ENCODE peak calls at places on chromosomes 12 and 14, in seven cellular contexts. R is PC-9, S is AG10803, Y is heart right ventricle, Q is IMR-90, P is breast epithelium, W is MM.1S. M is an unnamed sample.

GRCh38 chr14:21087294-21088091 is 11.0 kb downstream of the ZNF219 start:
- DNase-seq in W (peak; percentile 39), P (no peak), Q (peak; percentile 98), R (no peak), S (peak; percentile 94), Y (no peak), M (no peak)

GRCh38 chr12:47249719-47250506 is 170.2 kb upstream of the AMIGO2 start:
- DNase-seq in R (no peak), S (no peak), W (no peak), P (no peak), Q (no peak), Y (no peak), M (no peak)

GRCh38 chr12:132251741-132252490 is 77.5 kb downstream of the GALNT9 start:
- DNase-seq in S (no peak), P (no peak), W (no peak), Y (no peak), R (no peak), Q (no peak), M (no peak)

GRCh38 chr12:68267892-68268396 is 14.5 kb upstream of the IL22 start:
- DNase-seq in Y (no peak), Q (peak; percentile 88), S (peak; percentile 96), W (no peak), P (no peak), R (peak; percentile 56), M (no peak)

GRCh38 chr12:44804068-44804467 is 72.0 kb downstream of the NELL2 start:
- DNase-seq in W (no peak), Q (no peak), S (no peak), R (no peak), Y (no peak), P (no peak), M (no peak)

GRCh38 chr14:105315211-105315721 is 718 bp downstream of the PACS2 start:
- DNase-seq in P (no peak), Y (no peak), Q (no peak), W (peak; percentile 42), S (peak; percentile 23), R (peak; percentile 58), M (no peak)

GRCh38 chr12:3200779-3201738 is 123.9 kb downstream of the TSPAN9 start:
- DNase-seq in S (no peak), Q (no peak), Y (no peak), P (no peak), R (no peak), W (no peak), M (no peak)

GRCh38 chr12:131682511-131682895 is 28.4 kb upstream of the SFSWAP start:
- DNase-seq in Q (no peak), R (no peak), P (no peak), Y (no peak), S (no peak), W (no peak), M (no peak)

GRCh38 chr12:93911436-93911835 is 234.3 kb downstream of the CRADD start:
- DNase-seq in S (peak; percentile 47), W (no peak), R (no peak), P (no peak), Y (no peak), Q (peak; percentile 47), M (no peak)

GRCh38 chr12:7638764-7639570 is 26.7 kb downstream of the APOBEC1 start:
- DNase-seq in Y (peak; percentile 23), R (peak; percentile 66), Q (peak; percentile 76), P (peak; percentile 75), W (peak; percentile 89), S (peak; percentile 77), M (peak; percentile 41)

GRCh38 chr12:99984271-99985128 is at the start of gene ANKS1B:
- DNase-seq in P (peak; percentile 61), S (peak; percentile 20), R (no peak), W (peak; percentile 48), Q (peak; percentile 13), Y (peak; percentile 45), M (no peak)

GRCh38 chr12:51011960-51012359 is 14.2 kb downstream of the SLC11A2 start:
- DNase-seq in P (no peak), Y (no peak), Q (no peak), W (no peak), S (no peak), R (no peak), M (no peak)

GRCh38 chr12:49673446-49674317 is 33.5 kb downstream of the FMNL3 start:
- DNase-seq in R (no peak), W (no peak), Q (peak; percentile 94), S (peak; percentile 96), P (peak; percentile 81), Y (peak; percentile 91), M (no peak)

GRCh38 chr12:52205584-52206308 is 13.9 kb upstream of the KRT80 start:
- DNase-seq in R (no peak), S (no peak), Q (no peak), P (peak; percentile 14), Y (no peak), W (no peak), M (no peak)

GRCh38 chr12:92928431-92928961 is 599 bp downstream of the EEA1 start:
- DNase-seq in W (no peak), S (peak; percentile 19), R (no peak), Q (no peak), P (peak; percentile 52), Y (peak; percentile 51), M (no peak)

GRCh38 chr12:11508699-11509098 is 113.3 kb upstream of the PRB2 start:
- DNase-seq in R (peak; percentile 77), Q (peak; percentile 45), S (peak; percentile 28), P (no peak), W (no peak), Y (no peak), M (no peak)

GRCh38 chr14:65832431-65833253 is 420.1 kb downstream of the FUT8 start:
- DNase-seq in P (no peak), S (peak; percentile 32), R (no peak), W (no peak), Y (no peak), Q (peak; percentile 5), M (no peak)

GRCh38 chr14:77086017-77086727 is 11.9 kb upstream of the CIPC start:
- DNase-seq in W (peak; percentile 65), Y (no peak), P (no peak), S (peak; percentile 60), Q (peak; percentile 54), R (peak; percentile 86), M (peak; percentile 38)

GRCh38 chr12:6827437-6827894 is 741 bp upstream of the P3H3 start:
- DNase-seq in P (peak; percentile 76), S (peak; percentile 71), W (no peak), Q (peak; percentile 79), R (no peak), Y (peak; percentile 86), M (no peak)

GRCh38 chr12:95460105-95460504 is 13.8 kb upstream of the METAP2 start:
- DNase-seq in S (no peak), R (no peak), P (no peak), W (no peak), Y (no peak), Q (no peak), M (no peak)

GRCh38 chr14:104318558-104319488 is 180.4 kb downstream of the KIF26A start:
- DNase-seq in Y (peak; percentile 61), Q (no peak), S (no peak), P (peak; percentile 44), R (no peak), W (no peak), M (no peak)

GRCh38 chr12:8846305-8846704 is 23.9 kb downstream of the A2ML1 start:
- DNase-seq in R (no peak), Q (no peak), P (no peak), Y (no peak), W (no peak), S (no peak), M (no peak)

DNA sequence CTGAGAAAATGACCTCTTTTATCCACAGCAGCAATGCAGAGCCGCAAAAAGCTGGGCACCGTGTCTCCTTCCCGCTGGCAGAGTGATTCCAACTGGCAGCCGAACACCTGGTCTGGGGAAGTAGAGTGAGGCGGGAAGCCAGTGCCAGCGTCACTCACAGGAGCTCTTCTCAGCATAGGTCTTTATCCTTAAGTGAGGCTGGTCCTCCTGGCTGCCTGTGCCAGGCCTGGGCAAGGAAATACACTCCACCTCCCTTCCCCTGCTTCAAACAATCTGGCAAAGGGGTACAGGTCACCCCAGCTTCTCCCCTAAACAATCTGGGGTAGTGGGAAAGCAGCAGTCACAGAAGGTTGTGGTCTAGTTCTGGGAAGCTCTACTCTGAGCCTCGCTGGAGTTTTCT is 4.8 kb downstream of the ARHGAP9 start:
- DNase-seq in Y (no peak), R (no peak), W (no peak), P (no peak), S (no peak), Q (no peak), M (no peak)
- H3K4me3 ChIP-seq in Y (no peak overlapping the region), R (no peak overlapping the region), W (no peak overlapping the region), P (peak overlapping the region; percentile 66), S (no peak overlapping the region), Q (no peak overlapping the region), M (no peak overlapping the region)

DNA sequence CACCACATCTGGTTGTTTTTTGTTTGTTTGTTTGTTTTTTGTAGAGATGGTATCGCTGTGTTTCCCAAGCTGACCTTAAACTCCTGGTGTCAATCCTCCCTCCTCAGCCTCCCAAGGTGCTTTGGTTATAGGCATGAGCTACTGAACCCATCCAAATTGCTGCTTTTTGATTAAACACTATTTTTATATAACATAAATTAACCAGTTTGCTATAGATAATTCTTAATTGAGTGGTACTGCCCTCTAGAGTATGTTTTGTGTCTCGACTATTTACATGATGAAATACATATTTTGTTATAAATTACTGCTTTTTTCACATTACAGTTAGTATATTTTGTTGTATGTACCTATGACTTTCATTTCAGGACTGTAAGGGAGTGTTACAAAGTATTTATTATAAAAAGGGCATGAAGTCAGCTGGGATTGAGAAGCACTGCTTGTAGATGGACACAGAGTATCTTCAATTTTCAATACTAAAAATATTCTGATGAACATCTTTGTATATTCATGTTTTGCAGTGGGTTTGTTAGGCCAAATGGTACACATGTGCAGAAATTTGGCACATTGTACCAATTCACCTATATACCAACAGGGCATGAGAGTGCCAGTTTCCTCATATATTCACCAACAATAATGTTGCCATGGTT is 14.9 kb upstream of the SCAF11 start:
- DNase-seq in Q (peak; percentile 34), R (no peak), S (peak; percentile 23), P (no peak), W (no peak), Y (no peak), M (no peak)
- TF ChIP-seq CTCF in Q (peak; percentile 54), R (peak; percentile 73), S (peak; percentile 56), P (no peak), W (peak; percentile 40), Y (peak; percentile 47), M (no peak)

DNA sequence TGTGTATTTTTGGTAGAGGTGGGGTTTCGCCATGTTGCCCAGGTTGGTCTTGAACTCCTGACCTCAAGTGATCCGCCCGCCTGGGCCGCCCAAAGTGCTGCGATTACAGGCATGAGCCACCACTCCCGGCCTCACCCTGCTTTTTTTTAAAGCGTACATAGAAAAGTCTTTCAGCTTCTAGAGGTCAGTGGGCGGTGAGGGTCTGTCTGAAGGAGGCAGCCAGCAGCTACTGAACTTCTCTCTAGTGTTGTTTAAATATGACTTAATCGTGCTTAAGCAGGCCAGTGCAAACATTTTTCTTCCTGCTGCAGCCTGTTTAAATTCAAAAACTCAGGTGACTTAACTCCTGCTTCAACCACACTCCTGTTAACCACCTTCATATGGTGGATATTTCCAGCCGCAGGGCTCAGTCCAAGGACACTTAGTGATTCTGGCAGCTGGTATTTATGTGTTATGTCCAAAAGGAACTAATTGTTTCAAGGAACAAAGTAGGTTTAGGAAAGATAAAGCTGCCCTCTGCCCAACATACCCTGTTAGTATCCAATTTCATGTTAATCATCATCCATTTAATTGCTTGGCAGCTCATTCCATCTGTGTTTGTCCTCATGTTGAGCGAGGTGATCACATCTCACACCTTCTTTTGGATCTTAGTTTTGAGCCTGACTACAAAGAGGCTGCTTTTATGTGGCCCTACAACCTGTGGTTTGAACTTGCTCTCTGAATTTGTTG is 2.0 kb downstream of the PRKAB1 start:
- DNase-seq in S (no peak), R (peak; percentile 72), Y (no peak), W (no peak), Q (no peak), P (no peak), M (no peak)
- H3K4me3 ChIP-seq in S (no peak overlapping the region), R (no peak overlapping the region), Y (no peak overlapping the region), W (no peak overlapping the region), Q (no peak overlapping the region), P (peak overlapping the region; percentile 39), M (peak overlapping the region; percentile 54)

GRCh38 chr14:100239840-100240724 is 1.1 kb downstream of the YY1 start:
- DNase-seq in P (peak; percentile 79), Y (peak; percentile 88), Q (peak; percentile 95), S (peak; percentile 97), R (peak; percentile 68), W (peak; percentile 60), M (peak; percentile 37)
- TF ChIP-seq CTCF in P (peak; percentile 56), Y (peak; percentile 57), Q (peak; percentile 63), S (peak; percentile 47), R (peak; percentile 64), W (peak; percentile 34), M (peak; percentile 70)

M was measured in GM12864.